ENCODE peak calls at places on chromosomes 13 and 19, in seven cellular contexts. F is HepG2, E is GM12878, L is SK-N-SH, N is K562, B is HCT116, K is H1. X is an unnamed sample.

GRCh38 chr19:58261968-58262921 is 16.5 kb upstream of the ZNF8 start:
- DNase-seq in F (no peak), E (no peak), L (no peak), N (no peak), B (no peak), K (no peak), X (no peak)

GRCh38 chr13:22107549-22107948 is 436.7 kb downstream of the FGF9 start:
- DNase-seq in F (peak; percentile 32), E (no peak), L (no peak), N (no peak), B (no peak), K (no peak), X (peak; percentile 13)

GRCh38 chr13:97246596-97246995 is 24.5 kb downstream of the MBNL2 start:
- DNase-seq in F (no peak), E (no peak), L (no peak), N (no peak), B (no peak), K (no peak), X (no peak)

GRCh38 chr19:58513694-58514563 is 2.1 kb upstream of the SLC27A5 start:
- DNase-seq in F (peak; percentile 88), E (peak; percentile 85), L (peak; percentile 99), N (peak; percentile 96), B (peak; percentile 86), K (peak; percentile 97), X (peak; percentile 95)

GRCh38 chr13:113403255-113404104 is 39.5 kb upstream of the GRTP1 start:
- DNase-seq in F (no peak), E (no peak), L (no peak), N (no peak), B (no peak), K (no peak), X (no peak)

GRCh38 chr19:49851456-49852259 is 699 bp downstream of the PTOV1 start:
- DNase-seq in F (no peak), E (no peak), L (peak; percentile 80), N (peak; percentile 55), B (no peak), K (peak; percentile 69), X (no peak)

GRCh38 chr19:40398417-40399056 is 8.6 kb upstream of the HIPK4 start:
- DNase-seq in F (no peak), E (no peak), L (peak; percentile 78), N (peak; percentile 90), B (no peak), K (peak; percentile 86), X (no peak)

GRCh38 chr19:48216933-48217332 is 38.8 kb downstream of the CARD8 start:
- DNase-seq in F (no peak), E (no peak), L (no peak), N (peak; percentile 50), B (no peak), K (peak; percentile 74), X (no peak)

GRCh38 chr13:110023729-110024645 is 237.6 kb upstream of the IRS2 start:
- DNase-seq in F (no peak), E (no peak), L (no peak), N (no peak), B (no peak), K (no peak), X (no peak)

GRCh38 chr19:1265611-1266115 is 3.5 kb upstream of the CIRBP start:
- DNase-seq in F (no peak), E (no peak), L (no peak), N (peak; percentile 47), B (no peak), K (no peak), X (no peak)

GRCh38 chr13:63840551-63841421 is 2425.1 kb upstream of the PCDH20 start:
- DNase-seq in F (no peak), E (no peak), L (no peak), N (no peak), B (no peak), K (no peak), X (no peak)

GRCh38 chr13:21310220-21310619 is 133.8 kb downstream of the MRPL57 start:
- DNase-seq in F (no peak), E (no peak), L (no peak), N (no peak), B (no peak), K (no peak), X (no peak)

GRCh38 chr13:32731576-32731975 is 145.3 kb downstream of the PDS5B start:
- DNase-seq in F (no peak), E (no peak), L (no peak), N (no peak), B (no peak), K (no peak), X (no peak)

GRCh38 chr19:29323972-29324680 is 111.2 kb upstream of the UQCRFS1 start:
- DNase-seq in F (no peak), E (no peak), L (no peak), N (no peak), B (no peak), K (no peak), X (no peak)

GRCh38 chr19:1864480-1865171 is 1.2 kb upstream of the KLF16 start:
- DNase-seq in F (peak; percentile 66), E (no peak), L (peak; percentile 90), N (peak; percentile 91), B (no peak), K (peak; percentile 91), X (peak; percentile 72)

DNA sequence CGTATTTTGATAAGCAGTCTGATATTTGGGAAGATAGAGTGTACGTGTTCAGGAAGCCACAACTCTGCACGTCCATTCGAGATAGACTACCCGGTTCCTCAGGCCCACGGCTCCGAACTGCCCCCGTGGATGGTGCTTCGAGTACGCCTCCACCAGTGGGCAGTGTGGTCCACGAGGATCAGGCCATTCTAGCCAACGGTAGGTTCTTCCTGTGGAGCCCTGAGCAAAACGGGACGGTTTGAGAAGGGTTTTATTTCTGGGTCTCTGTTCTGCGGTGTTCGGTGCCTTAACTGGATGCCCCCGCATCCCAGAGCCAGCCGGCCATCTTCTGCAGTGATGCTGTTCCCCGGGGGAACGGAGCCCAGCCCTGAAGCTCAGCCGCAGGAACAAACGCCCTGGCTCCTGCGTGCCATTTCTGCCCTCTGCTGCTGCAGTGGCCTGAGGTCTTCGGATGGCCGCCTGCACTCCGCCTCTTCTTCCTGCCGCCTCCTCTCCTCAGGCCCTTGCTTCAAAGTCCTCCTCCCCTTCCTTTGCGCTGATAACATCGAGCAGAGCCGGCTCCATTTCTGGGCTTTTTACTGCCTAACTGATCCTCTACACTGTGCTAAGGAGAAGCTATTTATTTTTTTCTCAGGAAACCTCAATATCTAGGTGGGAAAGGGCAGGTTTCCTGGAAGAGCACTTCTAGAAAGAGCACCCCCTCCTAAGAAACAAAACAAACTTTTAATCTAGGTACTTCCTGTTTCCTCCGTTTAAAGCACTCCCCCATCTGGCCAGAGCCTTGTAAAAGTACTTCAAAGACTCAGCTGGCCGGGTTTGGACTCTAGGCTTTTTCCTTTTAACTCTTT is 36.2 kb upstream of the SLC46A3 start:
- DNase-seq in F (peak; percentile 11), E (no peak), L (peak; percentile 38), N (peak; percentile 41), B (peak; percentile 19), K (peak; percentile 57), X (no peak)
- TF ChIP-seq JUND in F (no peak), E (no peak), L (no peak), N (no peak), B (no peak), K (no peak), X (no peak)

DNA sequence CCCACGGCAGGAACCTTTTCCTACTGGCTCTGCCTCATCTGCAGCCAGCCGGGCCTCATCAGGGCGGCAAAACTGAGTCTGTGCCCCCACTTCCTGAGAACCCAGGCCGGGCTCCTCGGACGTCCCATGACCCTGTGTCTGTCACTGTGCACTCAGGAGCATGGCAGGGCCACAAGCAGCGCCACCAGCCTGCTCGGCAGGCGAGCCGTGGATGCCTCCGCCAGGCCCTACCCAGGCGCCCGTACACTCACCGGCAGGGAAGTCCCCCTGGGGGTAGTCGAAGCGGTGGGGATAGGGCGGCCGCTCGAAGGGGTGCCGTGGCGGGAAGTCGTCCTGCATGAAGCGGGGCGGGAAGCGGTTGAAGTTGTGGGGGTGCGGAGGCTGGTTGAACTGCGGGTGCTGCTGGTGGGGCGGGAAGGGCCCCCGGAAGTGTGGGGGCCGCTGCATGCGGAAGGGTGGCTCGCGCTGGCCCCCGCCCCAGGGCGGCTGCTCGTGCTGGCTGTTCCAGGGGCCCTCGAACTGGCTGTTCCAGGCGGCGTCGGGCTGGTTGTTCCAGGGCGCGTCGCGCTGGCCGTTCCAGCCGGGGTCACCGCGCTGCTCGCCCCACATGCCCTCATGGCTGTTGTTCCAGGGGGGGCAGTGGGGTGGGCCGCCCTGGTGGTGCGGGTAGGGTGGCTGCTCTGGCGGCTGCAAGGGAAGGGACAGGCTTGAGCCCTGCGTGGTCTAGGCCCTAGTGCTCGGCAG is 17.1 kb downstream of the CHERP start:
- DNase-seq in F (no peak), E (no peak), L (no peak), N (no peak), B (no peak), K (no peak), X (no peak)
- TF ChIP-seq JUND in F (no peak), E (no peak), L (no peak), N (no peak), B (no peak), K (no peak), X (no peak)

GRCh38 chr19:9941646-9942045 is 5.3 kb upstream of the OLFM2 start:
- DNase-seq in F (no peak), E (no peak), L (no peak), N (no peak), B (no peak), K (no peak), X (no peak)

GRCh38 chr19:9943744-9944143 is 7.4 kb upstream of the OLFM2 start:
- DNase-seq in F (no peak), E (no peak), L (no peak), N (no peak), B (no peak), K (no peak), X (no peak)

GRCh38 chr19:9939301-9939913 is 3.1 kb upstream of the OLFM2 start:
- DNase-seq in F (no peak), E (no peak), L (no peak), N (no peak), B (no peak), K (no peak), X (no peak)

GRCh38 chr19:9941236-9941635 is 4.9 kb upstream of the OLFM2 start:
- DNase-seq in F (no peak), E (no peak), L (no peak), N (no peak), B (no peak), K (no peak), X (no peak)

GRCh38 chr19:9940778-9941177 is 4.5 kb upstream of the OLFM2 start:
- DNase-seq in F (peak; percentile 26), E (no peak), L (no peak), N (no peak), B (no peak), K (no peak), X (no peak)
- TF ChIP-seq JUND in F (no peak), E (no peak), L (no peak), N (no peak), B (no peak), K (no peak), X (no peak)

GRCh38 chr19:10430505-10431253 is 10.3 kb downstream of the PDE4A start:
- DNase-seq in F (no peak), E (no peak), L (peak; percentile 76), N (peak; percentile 84), B (no peak), K (peak; percentile 61), X (no peak)

GRCh38 chr19:10433131-10433536 is 12.8 kb downstream of the PDE4A start:
- DNase-seq in F (no peak), E (no peak), L (no peak), N (no peak), B (no peak), K (no peak), X (no peak)

GRCh38 chr19:10432736-10433130 is 12.4 kb downstream of the PDE4A start:
- DNase-seq in F (no peak), E (no peak), L (no peak), N (no peak), B (no peak), K (no peak), X (no peak)

GRCh38 chr19:10431254-10431942 is 11.1 kb downstream of the PDE4A start:
- DNase-seq in F (no peak), E (peak; percentile 61), L (peak; percentile 46), N (peak; percentile 68), B (no peak), K (peak; percentile 65), X (no peak)

GRCh38 chr19:10431943-10432735 is 11.8 kb downstream of the PDE4A start:
- DNase-seq in F (no peak), E (no peak), L (peak; percentile 68), N (peak; percentile 89), B (no peak), K (peak; percentile 63), X (no peak)
- TF ChIP-seq JUND in F (no peak), E (no peak), L (no peak), N (no peak), B (no peak), K (no peak), X (no peak)

X was measured in T47D.